ENCODE peak calls at places on chromosomes 11 and 22, in seven cellular contexts. One of them, this sample, is unnamed.

GRCh38 chr11:67572747-67573419 is 10.7 kb upstream of the GSTP1 start:
- DNase-seq in uterus: no peak
- DNase-seq in spleen: peak; percentile 78
- DNase-seq in MM.1S: peak; percentile 63
- DNase-seq in A673: peak; percentile 72
- DNase-seq in psoas muscle: peak; percentile 49
- DNase-seq in PC-9: peak; percentile 72
- DNase-seq in this sample: peak; percentile 70

GRCh38 chr11:33315822-33316221 is 58.6 kb downstream of the HIPK3 start:
- DNase-seq in MM.1S: no peak
- DNase-seq in psoas muscle: no peak
- DNase-seq in A673: no peak
- DNase-seq in PC-9: no peak
- DNase-seq in spleen: no peak
- DNase-seq in uterus: no peak
- DNase-seq in this sample: no peak

GRCh38 chr11:46133119-46133518 is 11.9 kb upstream of the PHF21A start:
- DNase-seq in PC-9: no peak
- DNase-seq in uterus: no peak
- DNase-seq in A673: no peak
- DNase-seq in MM.1S: no peak
- DNase-seq in psoas muscle: no peak
- DNase-seq in spleen: no peak
- DNase-seq in this sample: no peak

GRCh38 chr11:128181090-128181485 is 406.3 kb downstream of the ETS1 start:
- DNase-seq in spleen: no peak
- DNase-seq in MM.1S: no peak
- DNase-seq in psoas muscle: no peak
- DNase-seq in uterus: no peak
- DNase-seq in A673: no peak
- DNase-seq in PC-9: no peak
- DNase-seq in this sample: no peak

GRCh38 chr11:65417702-65418430 is 4.7 kb upstream of the NEAT1 start:
- DNase-seq in psoas muscle: peak; percentile 69
- DNase-seq in PC-9: no peak
- DNase-seq in uterus: peak; percentile 71
- DNase-seq in spleen: peak; percentile 93
- DNase-seq in MM.1S: no peak
- DNase-seq in A673: peak; percentile 44
- DNase-seq in this sample: peak; percentile 68

GRCh38 chr11:35802221-35802620 is 139.6 kb downstream of the TRIM44 start:
- DNase-seq in PC-9: no peak
- DNase-seq in A673: no peak
- DNase-seq in spleen: no peak
- DNase-seq in psoas muscle: no peak
- DNase-seq in MM.1S: no peak
- DNase-seq in uterus: no peak
- DNase-seq in this sample: no peak

GRCh38 chr11:128399722-128400121 is 187.6 kb downstream of the ETS1 start:
- DNase-seq in spleen: no peak
- DNase-seq in A673: no peak
- DNase-seq in MM.1S: no peak
- DNase-seq in PC-9: no peak
- DNase-seq in uterus: no peak
- DNase-seq in psoas muscle: no peak
- DNase-seq in this sample: no peak

GRCh38 chr22:50544078-50544745 is 1.5 kb upstream of the KLHDC7B start:
- DNase-seq in uterus: no peak
- DNase-seq in spleen: peak; percentile 97
- DNase-seq in PC-9: peak; percentile 74
- DNase-seq in MM.1S: peak; percentile 83
- DNase-seq in A673: peak; percentile 83
- DNase-seq in psoas muscle: peak; percentile 76
- DNase-seq in this sample: peak; percentile 90

GRCh38 chr22:20571531-20572007 is 64.2 kb downstream of the MED15 start:
- DNase-seq in spleen: peak; percentile 89
- DNase-seq in A673: peak; percentile 72
- DNase-seq in PC-9: no peak
- DNase-seq in MM.1S: peak; percentile 39
- DNase-seq in psoas muscle: peak; percentile 64
- DNase-seq in uterus: no peak
- DNase-seq in this sample: peak; percentile 84

GRCh38 chr11:90243534-90243933 is 20.7 kb upstream of the CHORDC1 start:
- DNase-seq in PC-9: no peak
- DNase-seq in spleen: no peak
- DNase-seq in MM.1S: no peak
- DNase-seq in uterus: no peak
- DNase-seq in psoas muscle: no peak
- DNase-seq in A673: no peak
- DNase-seq in this sample: no peak

GRCh38 chr11:86182976-86183584 is 61.5 kb upstream of the EED start:
- DNase-seq in A673: no peak
- DNase-seq in MM.1S: peak; percentile 97
- DNase-seq in PC-9: peak; percentile 98
- DNase-seq in uterus: no peak
- DNase-seq in psoas muscle: no peak
- DNase-seq in spleen: no peak
- DNase-seq in this sample: peak; percentile 67

GRCh38 chr22:42294034-42294985 is 23.9 kb upstream of the TCF20 start:
- DNase-seq in A673: peak; percentile 69
- DNase-seq in spleen: no peak
- DNase-seq in uterus: no peak
- DNase-seq in MM.1S: no peak
- DNase-seq in psoas muscle: no peak
- DNase-seq in PC-9: no peak
- DNase-seq in this sample: no peak

GRCh38 chr11:74135516-74135840 is 35.3 kb downstream of the C2CD3 start:
- DNase-seq in uterus: no peak
- DNase-seq in spleen: no peak
- DNase-seq in A673: no peak
- DNase-seq in MM.1S: no peak
- DNase-seq in PC-9: no peak
- DNase-seq in psoas muscle: no peak
- DNase-seq in this sample: no peak

GRCh38 chr22:17441326-17441725 is 72.1 kb downstream of the CECR2 start:
- DNase-seq in A673: no peak
- DNase-seq in uterus: no peak
- DNase-seq in spleen: no peak
- DNase-seq in PC-9: no peak
- DNase-seq in MM.1S: no peak
- DNase-seq in psoas muscle: no peak
- DNase-seq in this sample: no peak

GRCh38 chr22:50200333-50201190 is at the start of gene SELENOO:
- DNase-seq in uterus: peak; percentile 93
- DNase-seq in PC-9: peak; percentile 82
- DNase-seq in MM.1S: peak; percentile 91
- DNase-seq in psoas muscle: peak; percentile 96
- DNase-seq in spleen: peak; percentile 97
- DNase-seq in A673: peak; percentile 93
- DNase-seq in this sample: peak; percentile 98

GRCh38 chr11:127017482-127017881 is 16.9 kb upstream of the KIRREL3 start:
- DNase-seq in PC-9: no peak
- DNase-seq in spleen: no peak
- DNase-seq in uterus: no peak
- DNase-seq in MM.1S: no peak
- DNase-seq in A673: peak; percentile 17
- DNase-seq in psoas muscle: no peak
- DNase-seq in this sample: no peak

GRCh38 chr11:46381836-46382643 is 571 bp downstream of the MDK start:
- DNase-seq in A673: peak; percentile 88
- DNase-seq in spleen: peak; percentile 82
- DNase-seq in PC-9: no peak
- DNase-seq in uterus: peak; percentile 37
- DNase-seq in psoas muscle: no peak
- DNase-seq in MM.1S: no peak
- DNase-seq in this sample: no peak

GRCh38 chr22:47006869-47007268 is 244.4 kb downstream of the TBC1D22A start:
- DNase-seq in PC-9: no peak
- DNase-seq in A673: no peak
- DNase-seq in psoas muscle: no peak
- DNase-seq in uterus: no peak
- DNase-seq in spleen: no peak
- DNase-seq in MM.1S: no peak
- DNase-seq in this sample: no peak

GRCh38 chr22:20975541-20976290 is 6.4 kb upstream of the LZTR1 start:
- DNase-seq in spleen: no peak
- DNase-seq in PC-9: no peak
- DNase-seq in psoas muscle: no peak
- DNase-seq in uterus: no peak
- DNase-seq in A673: no peak
- DNase-seq in MM.1S: no peak
- DNase-seq in this sample: no peak

GRCh38 chr11:8006349-8006977 is 19.3 kb downstream of the EIF3F start:
- DNase-seq in MM.1S: peak; percentile 62
- DNase-seq in uterus: peak; percentile 55
- DNase-seq in spleen: no peak
- DNase-seq in PC-9: peak; percentile 39
- DNase-seq in A673: peak; percentile 62
- DNase-seq in psoas muscle: peak; percentile 15
- DNase-seq in this sample: peak; percentile 82

GRCh38 chr22:32723632-32724031 is 77.9 kb upstream of the TIMP3 start:
- DNase-seq in MM.1S: peak; percentile 89
- DNase-seq in uterus: peak; percentile 75
- DNase-seq in PC-9: no peak
- DNase-seq in psoas muscle: peak; percentile 76
- DNase-seq in A673: no peak
- DNase-seq in spleen: peak; percentile 88
- DNase-seq in this sample: peak; percentile 51
- H3K27ac ChIP-seq in MM.1S: peak overlapping the region; percentile 70
- H3K27ac ChIP-seq in uterus: peak overlapping the region; percentile 72
- H3K27ac ChIP-seq in PC-9: no peak overlapping the region
- H3K27ac ChIP-seq in psoas muscle: peak overlapping the region; percentile 0
- H3K27ac ChIP-seq in A673: no peak overlapping the region
- H3K27ac ChIP-seq in spleen: no peak overlapping the region
- H3K27ac ChIP-seq in this sample: no peak overlapping the region

GRCh38 chr11:70772950-70773349 is 374.6 kb downstream of the CTTN start:
- DNase-seq in psoas muscle: no peak
- DNase-seq in MM.1S: no peak
- DNase-seq in uterus: no peak
- DNase-seq in PC-9: no peak
- DNase-seq in A673: no peak
- DNase-seq in spleen: peak; percentile 45
- DNase-seq in this sample: no peak
- H3K9me3 ChIP-seq in psoas muscle: no peaks in the 10 kb centered on the region
- H3K9me3 ChIP-seq in MM.1S: no peaks in the 10 kb centered on the region
- H3K9me3 ChIP-seq in uterus: no peaks in the 10 kb centered on the region
- H3K9me3 ChIP-seq in PC-9: no peaks in the 10 kb centered on the region
- H3K9me3 ChIP-seq in A673: no peaks in the 10 kb centered on the region
- H3K9me3 ChIP-seq in spleen: peaks cover 10% of the 10 kb centered on the region
- H3K9me3 ChIP-seq in this sample: no peaks in the 10 kb centered on the region

GRCh38 chr11:114111369-114112042 is 52.0 kb downstream of the ZBTB16 start:
- DNase-seq in PC-9: no peak
- DNase-seq in A673: peak; percentile 19
- DNase-seq in spleen: no peak
- DNase-seq in psoas muscle: no peak
- DNase-seq in MM.1S: no peak
- DNase-seq in uterus: no peak
- DNase-seq in this sample: no peak

GRCh38 chr11:114116800-114117199 is 57.3 kb downstream of the ZBTB16 start:
- DNase-seq in A673: no peak
- DNase-seq in spleen: no peak
- DNase-seq in uterus: no peak
- DNase-seq in MM.1S: no peak
- DNase-seq in PC-9: no peak
- DNase-seq in psoas muscle: no peak
- DNase-seq in this sample: no peak

GRCh38 chr11:114110948-114111347 is 51.4 kb downstream of the ZBTB16 start:
- DNase-seq in MM.1S: no peak
- DNase-seq in spleen: no peak
- DNase-seq in A673: no peak
- DNase-seq in PC-9: no peak
- DNase-seq in uterus: peak; percentile 58
- DNase-seq in psoas muscle: no peak
- DNase-seq in this sample: no peak

GRCh38 chr11:114116357-114116756 is 56.8 kb downstream of the ZBTB16 start:
- DNase-seq in spleen: no peak
- DNase-seq in MM.1S: no peak
- DNase-seq in PC-9: no peak
- DNase-seq in A673: no peak
- DNase-seq in uterus: no peak
- DNase-seq in psoas muscle: no peak
- DNase-seq in this sample: no peak

DNA sequence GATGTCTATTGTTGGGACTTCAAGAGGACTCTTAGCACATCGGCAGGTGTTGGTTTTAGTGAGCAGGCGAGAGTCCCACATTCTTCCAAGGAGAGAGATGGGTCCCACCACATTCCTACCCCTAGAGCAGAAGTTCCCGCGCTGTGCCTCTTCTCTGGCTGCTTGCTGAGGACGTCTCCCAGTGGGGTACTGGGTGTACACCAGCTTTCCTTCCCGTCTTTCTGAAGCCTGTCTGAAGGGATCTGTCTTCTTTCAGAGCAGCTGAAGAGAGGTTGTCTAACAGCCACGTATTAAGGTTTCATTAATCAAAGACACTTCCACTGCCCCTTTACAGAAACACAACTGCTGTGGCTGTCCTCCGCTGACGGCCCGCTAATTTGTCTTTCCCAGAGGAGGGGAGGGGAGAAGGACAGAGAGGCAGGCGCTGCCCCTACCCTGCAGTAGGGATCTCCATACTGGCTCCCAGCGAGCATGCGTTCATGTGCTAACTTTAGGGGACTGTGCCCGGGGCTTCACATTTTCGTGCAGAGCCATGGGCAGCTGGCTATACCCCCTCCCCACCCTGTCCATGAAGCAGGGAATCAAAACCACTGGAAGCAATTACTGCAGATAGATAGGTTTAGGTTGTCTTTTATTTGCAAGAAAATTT is 56.0 kb downstream of the ZBTB16 start:
- DNase-seq in PC-9: no peak
- DNase-seq in uterus: no peak
- DNase-seq in psoas muscle: no peak
- DNase-seq in spleen: no peak
- DNase-seq in A673: no peak
- DNase-seq in MM.1S: no peak
- DNase-seq in this sample: no peak
- H3K4me1 ChIP-seq in PC-9: no peaks in the 10 kb centered on the region
- H3K4me1 ChIP-seq in uterus: peaks cover 9% of the 10 kb centered on the region
- H3K4me1 ChIP-seq in psoas muscle: peaks cover 89% of the 10 kb centered on the region
- H3K4me1 ChIP-seq in spleen: peaks cover 63% of the 10 kb centered on the region
- H3K4me1 ChIP-seq in A673: peaks cover 20% of the 10 kb centered on the region
- H3K4me1 ChIP-seq in MM.1S: no peaks in the 10 kb centered on the region
- H3K4me1 ChIP-seq in this sample: no peaks in the 10 kb centered on the region

GRCh38 chr11:60197442-60197841 is 14.6 kb upstream of the MS4A6A start:
- DNase-seq in uterus: no peak
- DNase-seq in MM.1S: no peak
- DNase-seq in A673: no peak
- DNase-seq in PC-9: no peak
- DNase-seq in psoas muscle: no peak
- DNase-seq in spleen: no peak
- DNase-seq in this sample: no peak

GRCh38 chr11:60193687-60194433 is 11.0 kb upstream of the MS4A6A start:
- DNase-seq in A673: peak; percentile 79
- DNase-seq in PC-9: peak; percentile 43
- DNase-seq in uterus: no peak
- DNase-seq in spleen: no peak
- DNase-seq in MM.1S: peak; percentile 78
- DNase-seq in psoas muscle: no peak
- DNase-seq in this sample: peak; percentile 88

GRCh38 chr11:60194511-60194910 is 11.6 kb upstream of the MS4A6A start:
- DNase-seq in uterus: no peak
- DNase-seq in psoas muscle: no peak
- DNase-seq in PC-9: no peak
- DNase-seq in MM.1S: no peak
- DNase-seq in A673: no peak
- DNase-seq in spleen: no peak
- DNase-seq in this sample: no peak

GRCh38 chr11:60195923-60196368 is 13.1 kb upstream of the MS4A6A start:
- DNase-seq in A673: no peak
- DNase-seq in uterus: no peak
- DNase-seq in MM.1S: peak; percentile 70
- DNase-seq in spleen: no peak
- DNase-seq in PC-9: no peak
- DNase-seq in psoas muscle: no peak
- DNase-seq in this sample: no peak
- H3K27ac ChIP-seq in A673: no peak overlapping the region
- H3K27ac ChIP-seq in uterus: no peak overlapping the region
- H3K27ac ChIP-seq in MM.1S: no peak overlapping the region
- H3K27ac ChIP-seq in spleen: no peak overlapping the region
- H3K27ac ChIP-seq in PC-9: no peak overlapping the region
- H3K27ac ChIP-seq in psoas muscle: no peak overlapping the region
- H3K27ac ChIP-seq in this sample: no peak overlapping the region